ENCODE peak calls at places on chromosomes 4 and X, in five cellular contexts. D is neuronal stem cell, U is H9, S is H1, Q is IMR-90. P is an unnamed sample.

GRCh38 chr4:137994858-137995257 is 247.3 kb downstream of the SLC7A11 start:
- DNase-seq in D (no peak), Q (peak), S (no peak), U (no peak), P (peak)

GRCh38 chrX:28757290-28757689 is 170.0 kb downstream of the IL1RAPL1 start:
- DNase-seq in Q (no peak), S (no peak), D (no peak), U (no peak), P (no peak)

GRCh38 chrX:153876112-153876491 is 9.9 kb downstream of the L1CAM start:
- DNase-seq in S (no peak), D (no peak), U (no peak), Q (no peak), P (no peak)

GRCh38 chrX:28591542-28591941 is 4.3 kb downstream of the IL1RAPL1 start:
- DNase-seq in D (no peak), U (no peak), Q (no peak), S (no peak), P (no peak)

GRCh38 chr4:187268940-187269339 is 545.3 kb upstream of the FAT1 start:
- DNase-seq in S (no peak), Q (peak), D (no peak), U (no peak), P (peak)

GRCh38 chrX:153967536-153968214 is 3.9 kb downstream of the HCFC1 start:
- DNase-seq in Q (no peak), S (no peak), D (no peak), U (no peak), P (no peak)

GRCh38 chr4:41256131-41256739 is 493 bp upstream of the UCHL1 start:
- DNase-seq in S (no peak), D (peak), U (no peak), Q (peak), P (peak)

GRCh38 chr4:158169931-158170690 is 2.7 kb downstream of the GASK1B start:
- DNase-seq in S (no peak), U (no peak), D (no peak), Q (peak), P (peak)

GRCh38 chr4:64158648-64159326 is 250.5 kb downstream of the TECRL start:
- DNase-seq in D (peak), U (peak), Q (peak), S (no peak), P (peak)

GRCh38 chrX:107669276-107669675 is 41.0 kb downstream of the PRPS1 start:
- DNase-seq in Q (no peak), D (no peak), U (peak), S (no peak), P (no peak)

GRCh38 chrX:3501833-3502535 is 155.5 kb upstream of the MXRA5 start:
- DNase-seq in Q (no peak), U (no peak), S (no peak), D (no peak), P (no peak)

GRCh38 chr4:158998624-158999023 is 104.3 kb upstream of the RAPGEF2 start:
- DNase-seq in S (no peak), D (no peak), Q (no peak), U (no peak), P (peak)

GRCh38 chrX:24646745-24647182 is 383 bp downstream of the PCYT1B start:
- DNase-seq in U (peak), S (peak), D (peak), Q (no peak), P (peak)

GRCh38 chrX:69987691-69988090 is 62.0 kb downstream of the AWAT2 start:
- DNase-seq in D (no peak), U (no peak), S (no peak), Q (no peak), P (no peak)

GRCh38 chr4:143302526-143302925 is 34.1 kb upstream of the GAB1 start:
- DNase-seq in S (no peak), U (no peak), Q (peak), D (no peak), P (no peak)

GRCh38 chr4:117893207-117893606 is 141.1 kb upstream of the NDST3 start:
- DNase-seq in Q (no peak), U (no peak), D (no peak), S (no peak), P (no peak)

GRCh38 chrX:136687457-136687856 is 39.5 kb downstream of the CD40LG start:
- DNase-seq in D (no peak), U (no peak), S (no peak), Q (no peak), P (no peak)

GRCh38 chr4:126986828-126987227 is 645.9 kb upstream of the INTU start:
- DNase-seq in S (no peak), D (no peak), U (no peak), Q (peak), P (peak)

GRCh38 chrX:51420610-51421009 is 75.8 kb downstream of the NUDT11 start:
- DNase-seq in Q (peak), D (peak), S (no peak), U (no peak), P (peak)

GRCh38 chrX:525134-525533 is 105.5 kb upstream of the SHOX start:
- DNase-seq in Q (no peak), D (no peak), U (no peak), S (no peak), P (no peak)

GRCh38 chr4:187903700-187904099 is 91.9 kb upstream of the ZFP42 start:
- DNase-seq in Q (peak), D (no peak), U (no peak), S (no peak), P (no peak)

GRCh38 chr4:103424853-103425252 is 226.7 kb upstream of the CENPE start:
- DNase-seq in S (no peak), Q (no peak), D (no peak), U (no peak), P (peak)

GRCh38 chrX:96611619-96612362 is 72.9 kb upstream of the DIAPH2 start:
- DNase-seq in U (no peak), D (no peak), S (no peak), Q (peak), P (no peak)

DNA sequence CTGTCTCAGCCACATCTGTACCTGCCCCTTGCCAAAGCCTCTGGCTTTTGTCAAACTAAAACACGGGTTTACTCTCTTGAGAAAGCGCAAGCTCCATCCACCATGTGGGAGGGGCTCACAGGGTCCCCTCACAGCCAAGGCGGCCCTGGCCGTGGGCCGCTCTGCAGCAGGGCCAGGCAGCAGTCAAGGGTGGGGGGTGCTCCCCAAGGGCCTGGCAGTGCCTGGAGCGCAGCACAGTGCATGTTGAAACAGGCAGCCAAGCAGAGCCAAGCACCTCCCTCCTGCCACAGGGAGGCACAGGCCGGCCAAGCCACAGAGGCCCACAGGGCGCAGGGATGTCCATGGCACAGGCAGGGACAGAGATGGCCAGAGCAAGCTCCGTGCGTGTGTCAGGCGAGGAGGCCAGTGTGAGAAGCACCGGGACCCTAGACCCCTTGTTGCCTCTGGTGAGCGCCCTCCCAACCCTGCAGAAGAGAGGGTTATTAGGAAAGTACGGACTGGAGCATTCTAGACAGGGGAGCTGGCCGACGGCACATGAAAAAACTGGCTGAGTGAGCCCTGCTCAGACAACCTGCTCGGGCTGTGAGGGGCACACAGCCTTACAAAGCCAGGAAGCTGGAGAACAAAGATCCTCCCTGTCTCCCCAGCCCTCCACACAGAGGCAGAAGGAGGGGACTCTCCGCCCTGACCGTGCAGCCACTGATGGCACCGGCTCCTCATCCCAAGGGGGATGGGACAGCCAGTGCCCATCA is 39.0 kb downstream of the FAM53A start:
- DNase-seq in U (no peak), D (peak), S (no peak), Q (no peak), P (peak)
- H3K23ac ChIP-seq in U (no peak), D (peak), S (no peak), Q (no peak), P (no peak)

GRCh38 chr4:52838729-52839722 is 23.1 kb upstream of the RASL11B start:
- DNase-seq in U (no peak), Q (no peak), S (no peak), D (no peak), P (no peak)

GRCh38 chr4:52833941-52834525 is 28.1 kb upstream of the RASL11B start:
- DNase-seq in U (no peak), Q (peak), D (no peak), S (no peak), P (no peak)

GRCh38 chr4:52837716-52838558 is 24.2 kb upstream of the RASL11B start:
- DNase-seq in S (no peak), Q (peak), U (no peak), D (no peak), P (peak)

GRCh38 chr4:52836653-52837052 is 25.5 kb upstream of the RASL11B start:
- DNase-seq in U (no peak), D (no peak), Q (no peak), S (no peak), P (peak)

DNA sequence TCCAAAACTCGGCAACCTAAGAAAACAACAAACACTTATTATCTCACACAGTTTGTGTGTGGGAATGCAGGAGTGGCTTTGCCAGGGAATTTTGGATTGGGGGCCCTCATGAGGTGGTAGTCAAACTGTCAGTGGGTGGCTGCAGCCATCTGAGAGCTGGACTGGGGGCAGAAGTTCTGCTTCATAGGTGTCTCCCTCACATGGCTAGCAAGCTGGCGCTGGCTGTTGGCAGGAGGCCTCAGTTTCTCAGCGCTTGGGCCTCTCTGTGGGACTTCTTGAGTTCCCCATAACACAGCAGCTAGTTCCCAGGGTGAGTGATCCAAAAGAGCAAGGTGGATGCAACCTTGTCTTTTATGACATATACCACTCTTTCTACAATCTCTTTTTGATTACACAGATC is 26.0 kb upstream of the RASL11B start:
- DNase-seq in D (no peak), Q (no peak), U (no peak), S (no peak), P (no peak)
- H2AK5ac ChIP-seq in D (no peak), Q (peak), U (no peak), S (peak), P (peak)

DNA sequence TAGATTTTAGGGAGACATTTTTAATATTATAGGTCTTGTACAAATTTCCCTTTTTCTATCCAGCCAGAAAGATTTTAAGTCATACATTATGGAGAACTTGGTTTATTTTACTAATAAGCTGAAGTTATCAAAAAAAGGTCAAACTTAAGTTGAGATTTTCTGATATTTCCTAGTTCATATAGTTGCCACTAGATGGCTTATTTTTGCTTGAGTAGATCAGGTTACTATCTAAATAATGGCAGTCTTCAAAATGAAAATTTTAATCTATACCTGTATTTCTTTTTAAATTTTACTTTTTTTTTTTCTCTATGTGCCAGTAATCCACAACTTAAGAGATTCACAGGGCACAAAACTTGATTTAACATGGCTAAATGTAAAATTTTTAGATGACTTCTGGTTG is 52.3 kb downstream of the USP9X start:
- DNase-seq in D (no peak), U (no peak), Q (peak), S (no peak), P (no peak)
- H2AFZ ChIP-seq in D (no peak), U (no peak), Q (no peak), S (no peak), P (no peak)

DNA sequence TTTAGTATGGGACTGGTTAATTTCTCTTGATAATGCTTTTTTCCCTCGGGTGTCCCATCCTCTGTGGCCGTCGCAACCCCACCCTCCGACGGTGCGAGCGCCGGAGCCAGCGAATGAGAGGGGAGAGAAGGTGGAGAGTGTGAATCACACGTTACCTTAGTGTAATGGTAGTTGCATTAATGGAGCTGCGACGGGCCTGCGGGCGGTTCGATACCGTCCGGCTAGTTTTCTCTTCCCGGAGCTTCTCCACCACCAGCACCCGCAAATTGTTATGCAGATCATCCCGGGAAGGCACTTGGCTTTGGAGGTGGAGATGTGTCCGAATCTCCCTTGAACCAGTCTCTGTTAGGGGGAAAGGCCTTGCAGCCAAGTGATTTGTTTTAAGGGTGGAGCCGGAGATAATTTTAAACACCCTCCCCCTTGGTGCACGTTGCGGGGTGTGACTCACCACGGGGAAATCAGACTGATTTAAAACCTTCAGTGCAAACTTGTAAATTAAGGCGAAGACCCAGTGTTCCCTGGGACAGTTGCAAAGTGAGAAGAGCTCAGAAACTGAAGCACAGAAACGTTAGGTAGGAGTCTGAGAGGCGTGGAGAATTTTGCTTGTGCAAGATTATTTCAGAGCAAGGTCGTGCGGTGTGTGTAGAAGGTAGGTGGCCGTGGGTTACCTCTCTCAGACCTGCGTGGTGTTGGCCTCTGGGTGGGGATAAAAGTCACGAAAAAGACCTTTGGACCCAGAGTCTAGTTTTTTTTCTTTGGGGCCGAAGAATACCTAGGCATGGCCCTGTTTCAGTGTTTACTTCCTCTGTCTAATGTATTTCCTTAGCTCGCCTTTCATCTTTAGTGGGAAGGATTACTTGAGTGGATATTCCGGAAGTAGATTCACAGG is 1.3 kb downstream of the AFF1 start:
- DNase-seq in Q (peak), S (peak), U (peak), D (peak), P (peak)
- H3K23ac ChIP-seq in Q (peak), S (no peak), U (no peak), D (peak), P (no peak)

P was measured in mesenchymal stem cell.